ENCODE peak calls at places on chromosomes 2 and 18, in four cellular contexts. One of them, this sample, is unnamed.
A peak's percentile ranks its signal among the peaks of the same experiment; 100 is the strongest.

GRCh38 chr2:104734937-104735586 is 118.9 kb upstream of the POU3F3 start:
- DNase-seq in T-helper 9 cell: no peak
- DNase-seq in iPS-NIHi11: no peak
- DNase-seq in HEK293T: no peak
- DNase-seq in this sample: no peak

GRCh38 chr2:241218131-241219029 is 29.9 kb downstream of the ANO7 start:
- DNase-seq in iPS-NIHi11: peak; percentile 85
- DNase-seq in HEK293T: peak; percentile 54
- DNase-seq in T-helper 9 cell: peak; percentile 35
- DNase-seq in this sample: peak; percentile 88

GRCh38 chr18:62721837-62722795 is 6.8 kb downstream of the PHLPP1 start:
- DNase-seq in iPS-NIHi11: no peak
- DNase-seq in HEK293T: no peak
- DNase-seq in T-helper 9 cell: no peak
- DNase-seq in this sample: no peak

GRCh38 chr18:12838178-12838634 is 45.8 kb downstream of the PTPN2 start:
- DNase-seq in T-helper 9 cell: no peak
- DNase-seq in HEK293T: peak; percentile 13
- DNase-seq in iPS-NIHi11: peak; percentile 47
- DNase-seq in this sample: peak; percentile 22

GRCh38 chr2:227817940-227818568 is 4.4 kb downstream of the CCL20 start:
- DNase-seq in iPS-NIHi11: peak; percentile 47
- DNase-seq in T-helper 9 cell: peak; percentile 74
- DNase-seq in HEK293T: no peak
- DNase-seq in this sample: peak; percentile 4

GRCh38 chr2:190408538-190409271 is 550 bp downstream of the MFSD6 start:
- DNase-seq in T-helper 9 cell: peak; percentile 71
- DNase-seq in iPS-NIHi11: peak; percentile 72
- DNase-seq in HEK293T: peak; percentile 45
- DNase-seq in this sample: peak; percentile 83

GRCh38 chr18:79380816-79381806 is 14.6 kb upstream of the NFATC1 start:
- DNase-seq in T-helper 9 cell: peak; percentile 71
- DNase-seq in HEK293T: peak; percentile 67
- DNase-seq in iPS-NIHi11: peak; percentile 92
- DNase-seq in this sample: peak; percentile 92

GRCh38 chr2:136136921-136137320 is 19.0 kb upstream of the CXCR4 start:
- DNase-seq in iPS-NIHi11: no peak
- DNase-seq in T-helper 9 cell: no peak
- DNase-seq in HEK293T: no peak
- DNase-seq in this sample: no peak

GRCh38 chr2:99697811-99698568 is 208.2 kb upstream of the REV1 start:
- DNase-seq in T-helper 9 cell: no peak
- DNase-seq in iPS-NIHi11: no peak
- DNase-seq in HEK293T: no peak
- DNase-seq in this sample: no peak

GRCh38 chr2:170019060-170019805 is 158.7 kb upstream of the MYO3B start:
- DNase-seq in T-helper 9 cell: no peak
- DNase-seq in iPS-NIHi11: no peak
- DNase-seq in HEK293T: no peak
- DNase-seq in this sample: no peak